ENCODE peak calls at places on chromosome 20, in four cellular contexts. S, X, G and I are unnamed samples.
A peak's percentile ranks its signal among the peaks of the same experiment; 100 is the strongest.

GRCh38 chr20:24131281-24131680 is 142.7 kb upstream of the GGTLC1 start:
- DNase-seq in S (no peak), X (no peak), G (no peak), I (no peak)

GRCh38 chr20:37430778-37431460 is 85.0 kb downstream of the SRC start:
- DNase-seq in S (no peak), X (no peak), G (no peak), I (no peak)

GRCh38 chr20:7579888-7580287 is 360.4 kb downstream of the HAO1 start:
- DNase-seq in S (no peak), X (no peak), G (no peak), I (no peak)

GRCh38 chr20:24603454-24603853 is 134.0 kb downstream of the SYNDIG1 start:
- DNase-seq in S (no peak), X (no peak), G (no peak), I (no peak)

GRCh38 chr20:32820000-32820697 is 395 bp downstream of the MAPRE1 start:
- DNase-seq in S (peak; percentile 73), X (peak; percentile 33), G (peak; percentile 78), I (peak; percentile 69)

GRCh38 chr20:54221996-54222890 is 14.4 kb downstream of the PFDN4 start:
- DNase-seq in S (no peak), X (no peak), G (no peak), I (no peak)

GRCh38 chr20:33532753-33533459 is 43.0 kb downstream of the CBFA2T2 start:
- DNase-seq in S (no peak), X (no peak), G (no peak), I (no peak)

GRCh38 chr20:44104807-44105517 is 82.0 kb downstream of the JPH2 start:
- DNase-seq in S (no peak), X (peak; percentile 91), G (no peak), I (peak; percentile 22)

GRCh38 chr20:30815577-30816181 is 441.8 kb upstream of the DEFB115 start:
- DNase-seq in S (no peak), X (no peak), G (peak; percentile 8), I (no peak)

GRCh38 chr20:25576783-25577530 is 8.4 kb downstream of the NINL start:
- DNase-seq in S (no peak), X (no peak), G (no peak), I (no peak)

GRCh38 chr20:2287504-2287903 is 8.3 kb upstream of the TGM3 start:
- DNase-seq in S (no peak), X (no peak), G (no peak), I (no peak)

GRCh38 chr20:57596998-57597939 is 23.0 kb downstream of the ZBP1 start:
- DNase-seq in S (peak; percentile 37), X (peak; percentile 30), G (peak; percentile 77), I (peak; percentile 63)

GRCh38 chr20:43583982-43584432 is 6.7 kb upstream of the IFT52 start:
- DNase-seq in S (no peak), X (peak; percentile 99), G (peak; percentile 94), I (peak; percentile 68)

GRCh38 chr20:9066196-9066595 is 2.7 kb upstream of the PLCB4 start:
- DNase-seq in S (no peak), X (no peak), G (no peak), I (no peak)

GRCh38 chr20:55253765-55254164 is 751.6 kb downstream of the CBLN4 start:
- DNase-seq in S (no peak), X (no peak), G (no peak), I (no peak)

GRCh38 chr20:1283522-1284210 is 17.6 kb downstream of the SNPH start:
- DNase-seq in S (no peak), X (peak; percentile 17), G (no peak), I (no peak)

GRCh38 chr20:37992802-37993538 is 40.3 kb downstream of the TTI1 start:
- DNase-seq in S (no peak), X (peak; percentile 95), G (peak; percentile 12), I (peak; percentile 31)